ENCODE peak calls at places on chromosomes 4 and X, in nine cellular contexts. Z, J, N, W, O, I, L, B and U are unnamed samples.

GRCh38 chr4:149521611-149522010 is 294.0 kb downstream of the IQCM start:
- DNase-seq in J (no peak), Z (no peak), L (no peak), O (peak; percentile 4), N (no peak), B (no peak), I (no peak), W (no peak), U (no peak)

GRCh38 chr4:120921456-120922389 is 803 bp downstream of the PRDM5 start:
- DNase-seq in I (no peak), L (peak; percentile 77), Z (no peak), J (peak; percentile 64), B (peak; percentile 92), W (peak; percentile 12), O (peak; percentile 50), N (peak; percentile 54), U (no peak)

GRCh38 chr4:109645874-109646591 is 57.2 kb downstream of the CASP6 start:
- DNase-seq in B (no peak), W (no peak), Z (no peak), I (no peak), O (no peak), L (no peak), J (no peak), N (no peak), U (no peak)

GRCh38 chr4:184911310-184911709 is 85.5 kb upstream of the ACSL1 start:
- DNase-seq in W (no peak), B (no peak), N (no peak), I (no peak), L (no peak), Z (no peak), J (no peak), O (peak; percentile 24), U (no peak)

GRCh38 chr4:153401501-153401900 is 57.0 kb downstream of the MND1 start:
- DNase-seq in J (no peak), Z (no peak), N (no peak), O (no peak), B (no peak), I (no peak), L (no peak), W (no peak), U (no peak)

GRCh38 chrX:86348669-86349068 is 200.4 kb downstream of the DACH2 start:
- DNase-seq in B (peak; percentile 60), Z (no peak), L (no peak), J (no peak), N (no peak), I (no peak), O (no peak), W (no peak), U (no peak)

GRCh38 chrX:22969416-22969815 is 30.3 kb upstream of the DDX53 start:
- DNase-seq in J (no peak), B (no peak), L (no peak), Z (no peak), I (no peak), O (peak; percentile 0), W (no peak), N (no peak), U (no peak)

GRCh38 chr4:183401473-183401872 is 43.0 kb upstream of the CDKN2AIP start:
- DNase-seq in O (no peak), W (no peak), L (no peak), Z (no peak), B (no peak), N (no peak), I (no peak), J (no peak), U (no peak)

GRCh38 chr4:94595880-94596483 is 144.2 kb downstream of the PDLIM5 start:
- DNase-seq in L (no peak), B (no peak), J (no peak), O (peak; percentile 48), W (no peak), N (no peak), Z (peak; percentile 31), I (peak; percentile 5), U (no peak)

GRCh38 chr4:182973421-182974340 is 56.5 kb upstream of the DCTD start:
- DNase-seq in I (no peak), L (no peak), J (no peak), N (no peak), O (no peak), W (no peak), B (no peak), Z (no peak), U (no peak)

GRCh38 chr4:128844931-128845330 is 35.4 kb downstream of the JADE1 start:
- DNase-seq in B (no peak), J (no peak), L (peak; percentile 33), Z (no peak), W (no peak), O (no peak), I (no peak), N (no peak), U (no peak)

GRCh38 chr4:85147481-85148076 is 181.1 kb upstream of the WDFY3 start:
- DNase-seq in L (no peak), N (no peak), W (no peak), O (peak; percentile 67), B (no peak), J (peak; percentile 26), I (peak; percentile 43), Z (peak; percentile 7), U (peak; percentile 18)

GRCh38 chrX:149513713-149514427 is 8.8 kb upstream of the IDS start:
- DNase-seq in L (no peak), B (no peak), W (no peak), N (no peak), O (no peak), I (no peak), Z (no peak), J (no peak), U (no peak)

GRCh38 chr4:20809796-20810195 is 109.5 kb downstream of the PACRGL start:
- DNase-seq in J (no peak), L (no peak), Z (no peak), W (no peak), O (no peak), B (no peak), N (no peak), I (no peak), U (no peak)

GRCh38 chr4:57270350-57270749 is 160.2 kb upstream of the IGFBP7 start:
- DNase-seq in W (no peak), B (no peak), O (no peak), Z (no peak), J (no peak), L (no peak), N (no peak), I (no peak), U (no peak)

GRCh38 chrX:47112316-47112954 is 32.1 kb downstream of the NDUFB11 start:
- DNase-seq in Z (no peak), B (no peak), N (no peak), O (no peak), I (no peak), L (peak; percentile 24), W (no peak), J (no peak), U (no peak)

GRCh38 chr4:8728536-8729407 is 136.2 kb downstream of the CPZ start:
- DNase-seq in J (no peak), B (peak; percentile 69), W (no peak), I (no peak), O (no peak), L (no peak), Z (no peak), N (no peak), U (no peak)

GRCh38 chr4:8917868-8918783 is 46.5 kb upstream of the HMX1 start:
- DNase-seq in I (no peak), O (peak; percentile 42), L (peak; percentile 47), W (peak; percentile 49), Z (peak; percentile 60), N (peak; percentile 34), B (peak; percentile 88), J (peak; percentile 27), U (peak; percentile 57)

GRCh38 chr4:124146071-124146470 is 566.5 kb downstream of the ANKRD50 start:
- DNase-seq in W (no peak), L (no peak), N (no peak), I (no peak), O (no peak), Z (no peak), B (no peak), J (no peak), U (no peak)

GRCh38 chrX:47179221-47179927 is 14.3 kb upstream of the UBA1 start:
- DNase-seq in W (no peak), I (no peak), J (no peak), B (peak; percentile 89), Z (no peak), N (no peak), O (peak; percentile 66), L (peak; percentile 70), U (no peak)

GRCh38 chrX:30228526-30228925 is 1.9 kb upstream of the MAGEB3 start:
- DNase-seq in L (no peak), J (no peak), W (no peak), B (no peak), O (no peak), Z (no peak), I (no peak), N (no peak), U (no peak)

GRCh38 chrX:630922-631496 is 418 bp downstream of the SHOX start:
- DNase-seq in I (no peak), J (no peak), B (peak; percentile 72), N (no peak), O (no peak), W (no peak), L (no peak), Z (no peak), U (no peak)

GRCh38 chr4:187268940-187269339 is 545.3 kb upstream of the FAT1 start:
- DNase-seq in I (no peak), L (no peak), B (no peak), N (no peak), J (no peak), Z (no peak), O (peak; percentile 59), W (no peak), U (no peak)

GRCh38 chr4:112753333-112753732 is 116.4 kb downstream of the LARP7 start:
- DNase-seq in N (no peak), W (no peak), B (no peak), Z (no peak), O (no peak), I (no peak), J (no peak), L (no peak), U (no peak)

GRCh38 chr4:170015285-170015684 is 10.9 kb downstream of the MFAP3L start:
- DNase-seq in Z (no peak), O (no peak), B (no peak), L (no peak), W (no peak), N (no peak), I (no peak), J (no peak), U (no peak)

GRCh38 chrX:12814434-12814833 is 23.2 kb downstream of the PRPS2 start:
- DNase-seq in I (no peak), N (peak; percentile 12), Z (peak; percentile 46), O (peak; percentile 47), B (no peak), L (no peak), J (no peak), W (peak; percentile 15), U (peak; percentile 21)